ENCODE peak calls at places on chromosome 5, in seven cellular contexts. N, W, K, G, D, R and H are unnamed samples.

GRCh38 chr5:10498350-10498749 is 56.7 kb downstream of the ROPN1L start:
- DNase-seq in R (no peak), N (no peak), W (no peak), D (no peak), K (no peak), G (peak; percentile 72), H (no peak)

GRCh38 chr5:55370291-55370925 is 62.6 kb downstream of the MTREX start:
- DNase-seq in G (no peak), W (no peak), D (no peak), N (no peak), K (no peak), R (no peak), H (no peak)

GRCh38 chr5:2204366-2205184 is 321.9 kb upstream of the IRX4 start:
- DNase-seq in K (no peak), R (no peak), G (no peak), W (no peak), N (no peak), D (no peak), H (peak; percentile 2)

GRCh38 chr5:145984072-145984471 is 47.7 kb downstream of the SH3RF2 start:
- DNase-seq in N (peak; percentile 93), D (no peak), K (no peak), W (no peak), R (no peak), G (no peak), H (peak; percentile 16)

GRCh38 chr5:139137703-139138102 is 60.5 kb downstream of the SIL1 start:
- DNase-seq in W (no peak), K (peak; percentile 12), R (no peak), D (peak; percentile 51), G (peak; percentile 64), N (no peak), H (no peak)

GRCh38 chr5:180201051-180201987 is 7.7 kb downstream of the RASGEF1C start:
- DNase-seq in W (no peak), G (peak; percentile 91), N (no peak), R (no peak), D (peak; percentile 40), K (no peak), H (no peak)

GRCh38 chr5:17339841-17340240 is 122.4 kb downstream of the BASP1 start:
- DNase-seq in K (no peak), W (no peak), G (no peak), N (no peak), R (no peak), D (no peak), H (no peak)

GRCh38 chr5:160312139-160312959 is at the start of gene CCNJL:
- DNase-seq in N (no peak), G (peak; percentile 90), K (peak; percentile 57), D (peak; percentile 78), W (peak; percentile 62), R (peak; percentile 38), H (peak; percentile 30)

GRCh38 chr5:30596495-30597064 is 596.9 kb upstream of the CDH6 start:
- DNase-seq in W (no peak), R (no peak), G (no peak), K (no peak), D (no peak), N (no peak), H (no peak)

DNA sequence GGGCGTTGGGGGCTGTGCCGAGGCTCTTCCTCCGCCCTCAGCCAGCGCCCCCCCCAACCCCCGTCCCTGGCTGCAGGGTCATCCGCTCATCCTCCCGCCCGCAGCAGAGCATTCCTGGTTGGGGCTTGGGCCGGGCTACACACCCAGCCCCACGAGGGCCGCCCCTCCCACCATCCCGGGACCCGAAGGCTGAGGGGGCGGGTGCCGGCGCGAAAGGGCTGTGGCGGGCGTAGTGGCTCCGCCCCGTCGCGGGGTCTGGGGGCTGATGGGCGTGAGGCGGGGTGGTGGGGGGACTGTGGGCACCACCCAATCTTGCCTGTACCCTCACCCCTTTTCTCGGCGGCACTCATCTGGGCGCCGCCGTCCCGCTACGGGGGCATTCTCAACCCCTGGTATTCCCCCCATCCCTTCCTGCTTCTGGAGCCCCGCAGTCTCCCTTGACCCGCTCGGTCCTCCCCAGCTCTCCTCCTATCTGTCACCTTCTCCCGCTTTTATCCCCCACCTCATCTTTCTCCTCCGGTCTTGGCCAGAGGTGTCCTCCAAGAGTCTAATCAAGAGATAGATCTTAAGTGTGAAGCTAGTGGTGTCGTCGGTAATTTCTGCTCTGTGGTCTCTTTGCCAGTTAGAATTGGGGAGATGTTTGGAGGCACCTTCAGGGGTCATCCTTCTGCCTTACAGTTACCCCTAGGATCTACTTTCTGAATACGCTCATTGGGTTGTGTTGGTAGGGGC is 1.6 kb downstream of the FER start:
- DNase-seq in G (peak; percentile 89), K (no peak), W (peak; percentile 32), R (peak; percentile 28), D (peak; percentile 27), N (no peak), H (peak; percentile 59)
- TF ChIP-seq POLR2AphosphoS5 in G (peak; percentile 0), K (no peak), W (peak; percentile 26), R (no peak), D (no peak), N (no peak), H (no peak)

DNA sequence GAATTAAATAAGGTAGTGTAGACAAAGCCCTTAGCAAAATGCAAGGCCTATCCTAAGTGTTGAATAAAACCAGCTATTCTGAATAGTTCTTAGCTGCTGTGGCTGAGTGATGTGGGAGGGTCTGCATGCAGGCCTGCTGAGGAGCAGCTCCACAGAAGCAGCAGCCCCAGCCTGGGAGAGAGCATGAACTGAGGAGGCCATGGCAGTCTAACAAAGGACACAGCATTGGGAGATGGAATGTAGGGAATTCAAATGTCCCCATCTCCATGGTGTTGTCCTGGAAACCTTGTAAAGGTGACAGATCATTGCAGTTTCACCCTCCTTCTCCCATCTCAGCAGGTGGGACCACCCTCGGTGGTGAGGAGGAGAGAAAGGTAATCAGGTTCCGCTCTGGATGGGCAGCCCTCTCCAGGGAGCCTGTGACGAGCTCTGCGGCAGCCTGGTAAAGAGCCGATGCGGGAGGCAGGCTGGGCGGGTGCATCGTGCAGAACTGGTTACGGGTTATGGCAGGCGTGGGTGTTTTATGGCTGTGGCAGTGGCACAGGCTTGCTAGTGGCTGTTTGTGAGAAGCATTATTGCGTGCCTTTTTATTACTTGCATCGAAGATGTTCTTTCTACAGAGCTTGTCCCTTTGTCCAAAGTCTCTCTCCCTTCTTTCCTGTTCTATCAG is 199.9 kb upstream of the GLRA1 start:
- DNase-seq in G (peak; percentile 57), W (no peak), D (no peak), R (no peak), N (no peak), K (peak; percentile 14), H (no peak)
- TF ChIP-seq POLR2AphosphoS5 in G (no peak), W (no peak), D (no peak), R (no peak), N (no peak), K (no peak), H (no peak)

GRCh38 chr5:149684371-149684770 is 45.7 kb upstream of the PPARGC1B start:
- DNase-seq in D (no peak), R (no peak), G (no peak), N (no peak), W (no peak), K (no peak), H (no peak)

GRCh38 chr5:149688406-149688805 is 41.7 kb upstream of the PPARGC1B start:
- DNase-seq in D (no peak), K (no peak), N (no peak), R (no peak), W (no peak), G (no peak), H (no peak)

GRCh38 chr5:149687789-149688188 is 42.3 kb upstream of the PPARGC1B start:
- DNase-seq in W (no peak), D (no peak), R (no peak), G (no peak), N (peak; percentile 30), K (no peak), H (no peak)

GRCh38 chr5:149682532-149683076 is 47.5 kb upstream of the PPARGC1B start:
- DNase-seq in K (no peak), N (peak; percentile 39), G (no peak), D (no peak), W (no peak), R (no peak), H (no peak)

DNA sequence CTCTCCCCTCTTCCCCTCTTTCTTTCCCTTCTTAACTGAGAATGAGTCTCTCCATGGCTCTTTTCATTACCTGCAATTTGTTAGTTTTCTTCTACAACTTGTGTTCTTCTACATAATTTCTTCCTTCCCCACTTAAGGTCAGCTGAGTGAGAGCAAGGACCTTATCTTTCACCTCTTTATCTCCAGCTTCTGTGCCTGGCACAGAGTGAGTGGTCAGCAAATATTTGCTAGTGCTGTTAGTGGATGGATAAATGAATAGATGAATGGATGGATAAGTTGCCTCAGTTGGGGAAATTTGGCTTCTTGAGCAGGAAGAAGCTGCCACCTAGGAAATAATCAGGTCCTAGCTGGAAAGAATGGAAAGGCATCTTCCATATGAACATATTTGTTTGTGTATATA is 44.6 kb upstream of the PPARGC1B start:
- DNase-seq in D (no peak), W (no peak), K (no peak), G (no peak), R (no peak), N (no peak), H (no peak)
- TF ChIP-seq POLR2AphosphoS5 in D (no peak), W (no peak), K (no peak), G (no peak), R (no peak), N (no peak), H (no peak)

GRCh38 chr5:91305640-91306039 is 77.5 kb downstream of the ARRDC3 start:
- DNase-seq in R (no peak), N (no peak), D (no peak), K (no peak), G (no peak), W (no peak), H (no peak)

GRCh38 chr5:91306497-91306896 is 76.6 kb downstream of the ARRDC3 start:
- DNase-seq in W (no peak), R (no peak), N (no peak), D (no peak), K (no peak), G (no peak), H (no peak)

GRCh38 chr5:91302958-91303357 is 80.2 kb downstream of the ARRDC3 start:
- DNase-seq in K (no peak), G (no peak), N (no peak), D (no peak), W (no peak), R (no peak), H (no peak)

GRCh38 chr5:91311168-91311696 is 71.9 kb downstream of the ARRDC3 start:
- DNase-seq in W (no peak), N (no peak), R (no peak), G (no peak), K (no peak), D (no peak), H (no peak)

DNA sequence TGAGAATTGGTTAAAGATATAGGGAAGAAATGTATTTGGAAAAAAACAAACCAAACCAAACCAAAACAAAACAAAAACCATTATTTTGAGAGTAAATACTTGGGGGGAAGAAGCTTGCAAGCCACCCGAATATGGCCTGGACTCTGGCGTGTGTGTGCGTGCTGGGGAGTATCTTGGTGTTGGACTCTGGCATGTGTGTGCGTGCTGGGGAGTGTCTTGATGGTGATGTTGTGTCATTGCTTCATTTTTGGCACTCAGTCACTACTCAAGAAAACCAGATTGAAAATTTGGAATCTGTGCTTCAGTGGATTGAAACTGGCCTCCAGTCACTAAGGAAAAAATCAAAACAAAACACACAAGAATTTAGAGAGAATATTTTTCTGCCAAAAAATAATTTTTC is 76.1 kb downstream of the ARRDC3 start:
- DNase-seq in K (peak; percentile 24), W (no peak), D (no peak), R (no peak), G (no peak), N (no peak), H (no peak)
- TF ChIP-seq POLR2AphosphoS5 in K (peak; percentile 35), W (no peak), D (no peak), R (no peak), G (no peak), N (no peak), H (no peak)

GRCh38 chr5:177466861-177467260 is 6.6 kb downstream of the DBN1 start:
- DNase-seq in D (no peak), R (no peak), G (no peak), K (no peak), W (no peak), N (peak; percentile 33), H (no peak)
- TF ChIP-seq POLR2AphosphoS5 in D (no peak), R (no peak), G (no peak), K (no peak), W (no peak), N (no peak), H (no peak)